ENCODE peak calls at places on chromosomes 4 and X, in four cellular contexts. K is esophagus squamous epithelium, D is Peyer's patch, G is stomach. S is an unnamed sample.

GRCh38 chrX:24026403-24026801 is 584 bp downstream of the KLHL15 start:
- DNase-seq in K (no peak), D (no peak), G (no peak), S (peak)

GRCh38 chr4:152929888-152930287 is 6.2 kb upstream of the FHDC1 start:
- DNase-seq in K (no peak), D (no peak), G (no peak), S (no peak)

GRCh38 chr4:37383579-37384229 is 139.2 kb downstream of the NWD2 start:
- DNase-seq in K (no peak), D (no peak), G (no peak), S (peak)

GRCh38 chr4:97498875-97499274 is 644.4 kb downstream of the STPG2 start:
- DNase-seq in K (no peak), D (no peak), G (no peak), S (no peak)

GRCh38 chr4:140947507-140947906 is 185.8 kb downstream of the RNF150 start:
- DNase-seq in K (no peak), D (no peak), G (no peak), S (no peak)

GRCh38 chr4:21656832-21657231 is 291.7 kb downstream of the KCNIP4 start:
- DNase-seq in K (no peak), D (no peak), G (no peak), S (no peak)

GRCh38 chr4:184854673-184855072 is 28.9 kb upstream of the ACSL1 start:
- DNase-seq in K (no peak), D (peak), G (no peak), S (peak)

GRCh38 chr4:53763813-53764597 is 172.7 kb upstream of the LNX1 start:
- DNase-seq in K (no peak), D (no peak), G (no peak), S (no peak)

GRCh38 chr4:4334798-4335520 is 44.9 kb downstream of the ZBTB49 start:
- DNase-seq in K (no peak), D (peak), G (peak), S (peak)

GRCh38 chr4:72886602-72887001 is 182.9 kb downstream of the COX18 start:
- DNase-seq in K (no peak), D (no peak), G (no peak), S (peak)

GRCh38 chr4:78162821-78163220 is 105.7 kb downstream of the FRAS1 start:
- DNase-seq in K (no peak), D (no peak), G (no peak), S (no peak)

GRCh38 chr4:10131202-10131601 is 14.6 kb upstream of the WDR1 start:
- DNase-seq in K (no peak), D (no peak), G (no peak), S (no peak)

GRCh38 chrX:72126539-72127140 is 5.1 kb downstream of the RTL5 start:
- DNase-seq in K (no peak), D (peak), G (peak), S (peak)

GRCh38 chr4:187565416-187565815 is 430.2 kb upstream of the ZFP42 start:
- DNase-seq in K (no peak), D (no peak), G (no peak), S (no peak)

GRCh38 chr4:42568610-42569207 is 88.2 kb downstream of the ATP8A1 start:
- DNase-seq in K (no peak), D (peak), G (peak), S (peak)

GRCh38 chr4:36269116-36269515 is 12.3 kb upstream of the DTHD1 start:
- DNase-seq in K (no peak), D (no peak), G (no peak), S (no peak)

GRCh38 chr4:2535386-2536192 is 858 bp upstream of the FAM193A start:
- DNase-seq in K (no peak), D (peak), G (peak), S (peak)

GRCh38 chrX:78522601-78523000 is 136.5 kb downstream of the RTL3 start:
- DNase-seq in K (no peak), D (no peak), G (no peak), S (no peak)
- H3K4me3 ChIP-seq in K (no peak), D (no peak), G (no peak), S (no peak)

GRCh38 chr4:40196260-40196659 is 571 bp upstream of the RHOH start:
- DNase-seq in K (no peak), D (no peak), G (no peak), S (no peak)

GRCh38 chr4:40194602-40195161 is 2.1 kb upstream of the RHOH start:
- DNase-seq in K (no peak), D (peak), G (no peak), S (peak)

GRCh38 chr4:40197879-40198689 is 1.3 kb downstream of the RHOH start:
- DNase-seq in K (no peak), D (no peak), G (no peak), S (peak)

GRCh38 chr4:40195182-40196177 is 1.4 kb upstream of the RHOH start:
- DNase-seq in K (no peak), D (no peak), G (no peak), S (no peak)

GRCh38 chr4:40196724-40197281 is at the start of gene RHOH:
- DNase-seq in K (no peak), D (peak), G (peak), S (peak)
- TF ChIP-seq POLR2A in K (no peak), D (peak), G (no peak), S (peak)

GRCh38 chr4:125833-126232 is 1.5 kb downstream of the ZNF718 start:
- DNase-seq in K (no peak), D (no peak), G (no peak), S (peak)
- H3K4me3 ChIP-seq in K (peak), D (peak), G (peak), S (peak)

GRCh38 chrX:119236599-119237525 is 777 bp downstream of the PGRMC1 start:
- DNase-seq in K (no peak), D (peak), G (peak), S (peak)

GRCh38 chrX:119238557-119238956 is 2.5 kb downstream of the PGRMC1 start:
- DNase-seq in K (no peak), D (no peak), G (no peak), S (no peak)

GRCh38 chrX:119237526-119238035 is 1.5 kb downstream of the PGRMC1 start:
- DNase-seq in K (no peak), D (no peak), G (no peak), S (no peak)

GRCh38 chrX:119234931-119235555 is 1.0 kb upstream of the PGRMC1 start:
- DNase-seq in K (no peak), D (no peak), G (no peak), S (no peak)

DNA sequence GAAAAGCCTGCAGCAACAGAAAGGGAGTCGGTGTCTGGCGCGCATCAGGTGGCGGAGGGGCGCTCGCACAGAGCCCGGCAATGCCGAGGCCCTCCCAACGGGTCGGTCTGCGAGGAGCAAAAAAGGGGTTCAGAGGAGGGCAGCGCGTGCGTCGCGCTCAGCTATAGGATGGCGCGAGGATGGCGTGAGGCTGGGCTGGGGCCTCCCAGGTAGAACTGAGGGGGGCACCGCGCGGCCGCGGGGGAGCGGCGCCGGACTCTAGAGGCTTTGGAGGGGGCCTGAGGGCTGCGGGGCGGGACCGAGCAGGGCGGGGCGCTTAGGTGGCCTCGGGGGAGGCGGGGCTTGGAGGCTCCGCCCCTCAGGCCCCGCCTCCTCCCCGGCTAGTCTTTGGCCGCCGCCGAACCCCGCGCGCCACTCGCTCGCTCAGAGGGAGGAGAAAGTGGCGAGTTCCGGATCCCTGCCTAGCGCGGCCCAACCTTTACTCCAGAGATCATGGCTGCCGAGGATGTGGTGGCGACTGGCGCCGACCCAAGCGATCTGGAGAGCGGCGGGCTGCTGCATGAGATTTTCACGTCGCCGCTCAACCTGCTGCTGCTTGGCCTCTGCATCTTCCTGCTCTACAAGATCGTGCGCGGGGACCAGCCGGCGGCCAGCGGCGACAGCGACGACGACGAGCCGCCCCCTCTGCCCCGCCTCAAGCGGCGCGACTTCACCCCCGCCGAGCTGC is at the start of gene PGRMC1:
- DNase-seq in K (peak), D (peak), G (peak), S (peak)
- TF ChIP-seq POLR2A in K (no peak), D (peak), G (peak), S (peak)

S was measured in NB4.